ENCODE peak calls at places on chromosomes 6 and 20, in nine cellular contexts. One of them, this sample, is unnamed.

GRCh38 chr20:45905505-45906079 is 6.4 kb downstream of the PLTP start:
- DNase-seq in AG10803: peak; percentile 68
- DNase-seq in stimulated activated naive CD8-positive, alpha-beta T cell treated with anti-CD3 and anti-CD28 coated beads, Interleukin-15, Interleukin-2, amounts not matched to agents 100 U/mL and 50 U/mL, for 24 hours: no peak
- DNase-seq in lower leg skin: no peak
- DNase-seq in lung microvascular endothelial cell: no peak
- DNase-seq in colonic mucosa: no peak
- DNase-seq in CD8-positive, alpha-beta memory T cell: no peak
- DNase-seq in left cardiac atrium: no peak
- DNase-seq in LoVo: no peak
- DNase-seq in this sample: no peak

GRCh38 chr6:160137989-160138835 is 16.6 kb downstream of the SLC22A1 start:
- DNase-seq in stimulated activated naive CD8-positive, alpha-beta T cell treated with anti-CD3 and anti-CD28 coated beads, Interleukin-15, Interleukin-2, amounts not matched to agents 100 U/mL and 50 U/mL, for 24 hours: peak; percentile 66
- DNase-seq in AG10803: peak; percentile 57
- DNase-seq in LoVo: peak; percentile 61
- DNase-seq in colonic mucosa: peak; percentile 69
- DNase-seq in lung microvascular endothelial cell: peak; percentile 65
- DNase-seq in CD8-positive, alpha-beta memory T cell: peak; percentile 38
- DNase-seq in left cardiac atrium: no peak
- DNase-seq in lower leg skin: peak; percentile 85
- DNase-seq in this sample: no peak

GRCh38 chr6:54020311-54020710 is 90.9 kb upstream of the MLIP start:
- DNase-seq in CD8-positive, alpha-beta memory T cell: no peak
- DNase-seq in LoVo: no peak
- DNase-seq in lung microvascular endothelial cell: peak; percentile 49
- DNase-seq in left cardiac atrium: no peak
- DNase-seq in colonic mucosa: no peak
- DNase-seq in lower leg skin: no peak
- DNase-seq in stimulated activated naive CD8-positive, alpha-beta T cell treated with anti-CD3 and anti-CD28 coated beads, Interleukin-15, Interleukin-2, amounts not matched to agents 100 U/mL and 50 U/mL, for 24 hours: no peak
- DNase-seq in AG10803: no peak
- DNase-seq in this sample: no peak

GRCh38 chr6:37698264-37699137 is 818 bp upstream of the MDGA1 start:
- DNase-seq in colonic mucosa: peak; percentile 53
- DNase-seq in LoVo: peak; percentile 67
- DNase-seq in AG10803: peak; percentile 70
- DNase-seq in lung microvascular endothelial cell: peak; percentile 36
- DNase-seq in lower leg skin: peak; percentile 87
- DNase-seq in CD8-positive, alpha-beta memory T cell: peak; percentile 55
- DNase-seq in stimulated activated naive CD8-positive, alpha-beta T cell treated with anti-CD3 and anti-CD28 coated beads, Interleukin-15, Interleukin-2, amounts not matched to agents 100 U/mL and 50 U/mL, for 24 hours: peak; percentile 64
- DNase-seq in left cardiac atrium: peak; percentile 52
- DNase-seq in this sample: peak; percentile 55

GRCh38 chr6:39884696-39885095 is 49.6 kb downstream of the MOCS1 start:
- DNase-seq in left cardiac atrium: no peak
- DNase-seq in lung microvascular endothelial cell: peak; percentile 19
- DNase-seq in AG10803: peak; percentile 68
- DNase-seq in LoVo: no peak
- DNase-seq in CD8-positive, alpha-beta memory T cell: no peak
- DNase-seq in colonic mucosa: no peak
- DNase-seq in stimulated activated naive CD8-positive, alpha-beta T cell treated with anti-CD3 and anti-CD28 coated beads, Interleukin-15, Interleukin-2, amounts not matched to agents 100 U/mL and 50 U/mL, for 24 hours: no peak
- DNase-seq in lower leg skin: no peak
- DNase-seq in this sample: no peak

GRCh38 chr20:10674684-10675455 is 1.1 kb upstream of the JAG1 start:
- DNase-seq in LoVo: peak; percentile 73
- DNase-seq in lung microvascular endothelial cell: peak; percentile 85
- DNase-seq in left cardiac atrium: peak; percentile 86
- DNase-seq in colonic mucosa: peak; percentile 88
- DNase-seq in stimulated activated naive CD8-positive, alpha-beta T cell treated with anti-CD3 and anti-CD28 coated beads, Interleukin-15, Interleukin-2, amounts not matched to agents 100 U/mL and 50 U/mL, for 24 hours: peak; percentile 66
- DNase-seq in lower leg skin: peak; percentile 96
- DNase-seq in CD8-positive, alpha-beta memory T cell: no peak
- DNase-seq in AG10803: peak; percentile 61
- DNase-seq in this sample: peak; percentile 80

GRCh38 chr6:167106401-167106800 is 16.5 kb upstream of the CCR6 start:
- DNase-seq in left cardiac atrium: no peak
- DNase-seq in LoVo: no peak
- DNase-seq in lower leg skin: no peak
- DNase-seq in CD8-positive, alpha-beta memory T cell: no peak
- DNase-seq in AG10803: no peak
- DNase-seq in lung microvascular endothelial cell: no peak
- DNase-seq in colonic mucosa: no peak
- DNase-seq in stimulated activated naive CD8-positive, alpha-beta T cell treated with anti-CD3 and anti-CD28 coated beads, Interleukin-15, Interleukin-2, amounts not matched to agents 100 U/mL and 50 U/mL, for 24 hours: no peak
- DNase-seq in this sample: no peak

GRCh38 chr6:39684790-39685485 is 40.3 kb downstream of the KIF6 start:
- DNase-seq in AG10803: peak; percentile 81
- DNase-seq in colonic mucosa: no peak
- DNase-seq in lower leg skin: no peak
- DNase-seq in left cardiac atrium: no peak
- DNase-seq in stimulated activated naive CD8-positive, alpha-beta T cell treated with anti-CD3 and anti-CD28 coated beads, Interleukin-15, Interleukin-2, amounts not matched to agents 100 U/mL and 50 U/mL, for 24 hours: no peak
- DNase-seq in lung microvascular endothelial cell: no peak
- DNase-seq in LoVo: no peak
- DNase-seq in CD8-positive, alpha-beta memory T cell: no peak
- DNase-seq in this sample: no peak

GRCh38 chr6:422423-423061 is 31.0 kb downstream of the IRF4 start:
- DNase-seq in AG10803: peak; percentile 76
- DNase-seq in lower leg skin: no peak
- DNase-seq in colonic mucosa: no peak
- DNase-seq in left cardiac atrium: no peak
- DNase-seq in stimulated activated naive CD8-positive, alpha-beta T cell treated with anti-CD3 and anti-CD28 coated beads, Interleukin-15, Interleukin-2, amounts not matched to agents 100 U/mL and 50 U/mL, for 24 hours: peak; percentile 66
- DNase-seq in lung microvascular endothelial cell: peak; percentile 68
- DNase-seq in CD8-positive, alpha-beta memory T cell: no peak
- DNase-seq in LoVo: peak; percentile 49
- DNase-seq in this sample: no peak

GRCh38 chr20:37282558-37282957 is 6.9 kb upstream of the MANBAL start:
- DNase-seq in colonic mucosa: no peak
- DNase-seq in CD8-positive, alpha-beta memory T cell: no peak
- DNase-seq in LoVo: no peak
- DNase-seq in lung microvascular endothelial cell: peak; percentile 45
- DNase-seq in AG10803: peak; percentile 86
- DNase-seq in left cardiac atrium: no peak
- DNase-seq in lower leg skin: no peak
- DNase-seq in stimulated activated naive CD8-positive, alpha-beta T cell treated with anti-CD3 and anti-CD28 coated beads, Interleukin-15, Interleukin-2, amounts not matched to agents 100 U/mL and 50 U/mL, for 24 hours: no peak
- DNase-seq in this sample: no peak

GRCh38 chr6:41345901-41346300 is 10.5 kb downstream of the NCR2 start:
- DNase-seq in left cardiac atrium: no peak
- DNase-seq in stimulated activated naive CD8-positive, alpha-beta T cell treated with anti-CD3 and anti-CD28 coated beads, Interleukin-15, Interleukin-2, amounts not matched to agents 100 U/mL and 50 U/mL, for 24 hours: no peak
- DNase-seq in lower leg skin: no peak
- DNase-seq in lung microvascular endothelial cell: no peak
- DNase-seq in LoVo: no peak
- DNase-seq in AG10803: no peak
- DNase-seq in colonic mucosa: no peak
- DNase-seq in CD8-positive, alpha-beta memory T cell: no peak
- DNase-seq in this sample: no peak

GRCh38 chr6:148419430-148419829 is 76.8 kb downstream of the SASH1 start:
- DNase-seq in lower leg skin: no peak
- DNase-seq in left cardiac atrium: no peak
- DNase-seq in LoVo: no peak
- DNase-seq in AG10803: no peak
- DNase-seq in colonic mucosa: no peak
- DNase-seq in stimulated activated naive CD8-positive, alpha-beta T cell treated with anti-CD3 and anti-CD28 coated beads, Interleukin-15, Interleukin-2, amounts not matched to agents 100 U/mL and 50 U/mL, for 24 hours: no peak
- DNase-seq in CD8-positive, alpha-beta memory T cell: no peak
- DNase-seq in lung microvascular endothelial cell: peak; percentile 92
- DNase-seq in this sample: no peak

GRCh38 chr6:89298680-89299450 is 16.2 kb downstream of the GABRR2 start:
- DNase-seq in CD8-positive, alpha-beta memory T cell: peak; percentile 48
- DNase-seq in lung microvascular endothelial cell: peak; percentile 75
- DNase-seq in colonic mucosa: no peak
- DNase-seq in left cardiac atrium: no peak
- DNase-seq in LoVo: peak; percentile 83
- DNase-seq in lower leg skin: peak; percentile 64
- DNase-seq in stimulated activated naive CD8-positive, alpha-beta T cell treated with anti-CD3 and anti-CD28 coated beads, Interleukin-15, Interleukin-2, amounts not matched to agents 100 U/mL and 50 U/mL, for 24 hours: peak; percentile 21
- DNase-seq in AG10803: peak; percentile 22
- DNase-seq in this sample: no peak

GRCh38 chr6:39083111-39083702 is 31.8 kb downstream of the SAYSD1 start:
- DNase-seq in CD8-positive, alpha-beta memory T cell: no peak
- DNase-seq in LoVo: no peak
- DNase-seq in stimulated activated naive CD8-positive, alpha-beta T cell treated with anti-CD3 and anti-CD28 coated beads, Interleukin-15, Interleukin-2, amounts not matched to agents 100 U/mL and 50 U/mL, for 24 hours: peak; percentile 28
- DNase-seq in colonic mucosa: no peak
- DNase-seq in AG10803: no peak
- DNase-seq in lung microvascular endothelial cell: no peak
- DNase-seq in lower leg skin: peak; percentile 48
- DNase-seq in left cardiac atrium: no peak
- DNase-seq in this sample: no peak

GRCh38 chr6:153001767-153002612 is 519 bp downstream of the MTRF1L start:
- DNase-seq in left cardiac atrium: no peak
- DNase-seq in stimulated activated naive CD8-positive, alpha-beta T cell treated with anti-CD3 and anti-CD28 coated beads, Interleukin-15, Interleukin-2, amounts not matched to agents 100 U/mL and 50 U/mL, for 24 hours: no peak
- DNase-seq in AG10803: peak; percentile 19
- DNase-seq in lower leg skin: no peak
- DNase-seq in lung microvascular endothelial cell: peak; percentile 38
- DNase-seq in LoVo: peak; percentile 3
- DNase-seq in CD8-positive, alpha-beta memory T cell: no peak
- DNase-seq in colonic mucosa: peak; percentile 20
- DNase-seq in this sample: no peak

GRCh38 chr6:36029464-36029863 is 1.9 kb downstream of the MAPK14 start:
- DNase-seq in AG10803: peak; percentile 86
- DNase-seq in lower leg skin: no peak
- DNase-seq in stimulated activated naive CD8-positive, alpha-beta T cell treated with anti-CD3 and anti-CD28 coated beads, Interleukin-15, Interleukin-2, amounts not matched to agents 100 U/mL and 50 U/mL, for 24 hours: no peak
- DNase-seq in left cardiac atrium: no peak
- DNase-seq in lung microvascular endothelial cell: peak; percentile 43
- DNase-seq in LoVo: peak; percentile 19
- DNase-seq in colonic mucosa: no peak
- DNase-seq in CD8-positive, alpha-beta memory T cell: no peak
- DNase-seq in this sample: no peak

GRCh38 chr6:2596222-2596621 is 154.5 kb downstream of the MYLK4 start:
- DNase-seq in colonic mucosa: no peak
- DNase-seq in CD8-positive, alpha-beta memory T cell: no peak
- DNase-seq in stimulated activated naive CD8-positive, alpha-beta T cell treated with anti-CD3 and anti-CD28 coated beads, Interleukin-15, Interleukin-2, amounts not matched to agents 100 U/mL and 50 U/mL, for 24 hours: no peak
- DNase-seq in lung microvascular endothelial cell: no peak
- DNase-seq in left cardiac atrium: no peak
- DNase-seq in AG10803: no peak
- DNase-seq in lower leg skin: no peak
- DNase-seq in LoVo: no peak
- DNase-seq in this sample: no peak

GRCh38 chr6:122154912-122155516 is 244.4 kb upstream of the HSF2 start:
- DNase-seq in stimulated activated naive CD8-positive, alpha-beta T cell treated with anti-CD3 and anti-CD28 coated beads, Interleukin-15, Interleukin-2, amounts not matched to agents 100 U/mL and 50 U/mL, for 24 hours: no peak
- DNase-seq in LoVo: no peak
- DNase-seq in lung microvascular endothelial cell: no peak
- DNase-seq in colonic mucosa: peak; percentile 17
- DNase-seq in lower leg skin: no peak
- DNase-seq in left cardiac atrium: no peak
- DNase-seq in CD8-positive, alpha-beta memory T cell: no peak
- DNase-seq in AG10803: no peak
- DNase-seq in this sample: no peak

GRCh38 chr20:35342154-35342769 is 50.0 kb upstream of the FAM83C start:
- DNase-seq in stimulated activated naive CD8-positive, alpha-beta T cell treated with anti-CD3 and anti-CD28 coated beads, Interleukin-15, Interleukin-2, amounts not matched to agents 100 U/mL and 50 U/mL, for 24 hours: no peak
- DNase-seq in CD8-positive, alpha-beta memory T cell: no peak
- DNase-seq in colonic mucosa: no peak
- DNase-seq in lower leg skin: peak; percentile 23
- DNase-seq in lung microvascular endothelial cell: peak; percentile 45
- DNase-seq in LoVo: no peak
- DNase-seq in left cardiac atrium: no peak
- DNase-seq in AG10803: no peak
- DNase-seq in this sample: no peak

GRCh38 chr20:17662333-17663039 is 19.6 kb downstream of the RRBP1 start:
- DNase-seq in left cardiac atrium: peak; percentile 73
- DNase-seq in lung microvascular endothelial cell: no peak
- DNase-seq in CD8-positive, alpha-beta memory T cell: no peak
- DNase-seq in LoVo: no peak
- DNase-seq in stimulated activated naive CD8-positive, alpha-beta T cell treated with anti-CD3 and anti-CD28 coated beads, Interleukin-15, Interleukin-2, amounts not matched to agents 100 U/mL and 50 U/mL, for 24 hours: peak; percentile 16
- DNase-seq in lower leg skin: no peak
- DNase-seq in AG10803: peak; percentile 95
- DNase-seq in colonic mucosa: no peak
- DNase-seq in this sample: peak; percentile 53

GRCh38 chr6:153790048-153790447 is 249.0 kb upstream of the OPRM1 start:
- DNase-seq in lung microvascular endothelial cell: peak; percentile 74
- DNase-seq in AG10803: peak; percentile 8
- DNase-seq in colonic mucosa: peak; percentile 19
- DNase-seq in lower leg skin: no peak
- DNase-seq in stimulated activated naive CD8-positive, alpha-beta T cell treated with anti-CD3 and anti-CD28 coated beads, Interleukin-15, Interleukin-2, amounts not matched to agents 100 U/mL and 50 U/mL, for 24 hours: no peak
- DNase-seq in left cardiac atrium: peak; percentile 23
- DNase-seq in LoVo: peak; percentile 9
- DNase-seq in CD8-positive, alpha-beta memory T cell: no peak
- DNase-seq in this sample: no peak

GRCh38 chr6:114718716-114719270 is 376.0 kb upstream of the HS3ST5 start:
- DNase-seq in LoVo: no peak
- DNase-seq in colonic mucosa: no peak
- DNase-seq in AG10803: no peak
- DNase-seq in CD8-positive, alpha-beta memory T cell: no peak
- DNase-seq in left cardiac atrium: no peak
- DNase-seq in lung microvascular endothelial cell: no peak
- DNase-seq in stimulated activated naive CD8-positive, alpha-beta T cell treated with anti-CD3 and anti-CD28 coated beads, Interleukin-15, Interleukin-2, amounts not matched to agents 100 U/mL and 50 U/mL, for 24 hours: no peak
- DNase-seq in lower leg skin: no peak
- DNase-seq in this sample: no peak

GRCh38 chr6:134816780-134817179 is 133.1 kb downstream of the ALDH8A1 start:
- DNase-seq in CD8-positive, alpha-beta memory T cell: no peak
- DNase-seq in colonic mucosa: no peak
- DNase-seq in LoVo: no peak
- DNase-seq in AG10803: peak; percentile 27
- DNase-seq in lower leg skin: no peak
- DNase-seq in stimulated activated naive CD8-positive, alpha-beta T cell treated with anti-CD3 and anti-CD28 coated beads, Interleukin-15, Interleukin-2, amounts not matched to agents 100 U/mL and 50 U/mL, for 24 hours: no peak
- DNase-seq in lung microvascular endothelial cell: peak; percentile 22
- DNase-seq in left cardiac atrium: no peak
- DNase-seq in this sample: no peak

GRCh38 chr20:62644802-62645496 is 2.6 kb downstream of the SLCO4A1 start:
- DNase-seq in left cardiac atrium: no peak
- DNase-seq in lower leg skin: no peak
- DNase-seq in AG10803: no peak
- DNase-seq in LoVo: peak; percentile 38
- DNase-seq in stimulated activated naive CD8-positive, alpha-beta T cell treated with anti-CD3 and anti-CD28 coated beads, Interleukin-15, Interleukin-2, amounts not matched to agents 100 U/mL and 50 U/mL, for 24 hours: no peak
- DNase-seq in CD8-positive, alpha-beta memory T cell: no peak
- DNase-seq in lung microvascular endothelial cell: no peak
- DNase-seq in colonic mucosa: peak; percentile 86
- DNase-seq in this sample: no peak

GRCh38 chr6:109118337-109118736 is 23.0 kb downstream of the CEP57L1 start:
- DNase-seq in CD8-positive, alpha-beta memory T cell: no peak
- DNase-seq in LoVo: no peak
- DNase-seq in lower leg skin: no peak
- DNase-seq in left cardiac atrium: no peak
- DNase-seq in stimulated activated naive CD8-positive, alpha-beta T cell treated with anti-CD3 and anti-CD28 coated beads, Interleukin-15, Interleukin-2, amounts not matched to agents 100 U/mL and 50 U/mL, for 24 hours: no peak
- DNase-seq in AG10803: no peak
- DNase-seq in lung microvascular endothelial cell: no peak
- DNase-seq in colonic mucosa: no peak
- DNase-seq in this sample: no peak

GRCh38 chr6:41723178-41723935 is 12.1 kb downstream of the TFEB start:
- DNase-seq in AG10803: peak; percentile 91
- DNase-seq in CD8-positive, alpha-beta memory T cell: no peak
- DNase-seq in lung microvascular endothelial cell: peak; percentile 83
- DNase-seq in stimulated activated naive CD8-positive, alpha-beta T cell treated with anti-CD3 and anti-CD28 coated beads, Interleukin-15, Interleukin-2, amounts not matched to agents 100 U/mL and 50 U/mL, for 24 hours: peak; percentile 43
- DNase-seq in LoVo: no peak
- DNase-seq in colonic mucosa: peak; percentile 53
- DNase-seq in left cardiac atrium: peak; percentile 83
- DNase-seq in lower leg skin: peak; percentile 96
- DNase-seq in this sample: peak; percentile 74

GRCh38 chr6:139605350-139605749 is 230.9 kb upstream of the CITED2 start:
- DNase-seq in left cardiac atrium: no peak
- DNase-seq in LoVo: no peak
- DNase-seq in CD8-positive, alpha-beta memory T cell: no peak
- DNase-seq in lower leg skin: no peak
- DNase-seq in AG10803: peak; percentile 92
- DNase-seq in stimulated activated naive CD8-positive, alpha-beta T cell treated with anti-CD3 and anti-CD28 coated beads, Interleukin-15, Interleukin-2, amounts not matched to agents 100 U/mL and 50 U/mL, for 24 hours: no peak
- DNase-seq in lung microvascular endothelial cell: no peak
- DNase-seq in colonic mucosa: no peak
- DNase-seq in this sample: no peak

GRCh38 chr6:157974967-157975366 is 6.7 kb upstream of the SYNJ2 start:
- DNase-seq in lung microvascular endothelial cell: no peak
- DNase-seq in AG10803: no peak
- DNase-seq in CD8-positive, alpha-beta memory T cell: no peak
- DNase-seq in colonic mucosa: no peak
- DNase-seq in left cardiac atrium: no peak
- DNase-seq in stimulated activated naive CD8-positive, alpha-beta T cell treated with anti-CD3 and anti-CD28 coated beads, Interleukin-15, Interleukin-2, amounts not matched to agents 100 U/mL and 50 U/mL, for 24 hours: no peak
- DNase-seq in lower leg skin: no peak
- DNase-seq in LoVo: no peak
- DNase-seq in this sample: no peak

GRCh38 chr20:43914697-43915208 is at the start of gene TOX2:
- DNase-seq in left cardiac atrium: peak; percentile 30
- DNase-seq in stimulated activated naive CD8-positive, alpha-beta T cell treated with anti-CD3 and anti-CD28 coated beads, Interleukin-15, Interleukin-2, amounts not matched to agents 100 U/mL and 50 U/mL, for 24 hours: peak; percentile 51
- DNase-seq in lower leg skin: peak; percentile 80
- DNase-seq in AG10803: peak; percentile 51
- DNase-seq in lung microvascular endothelial cell: peak; percentile 66
- DNase-seq in colonic mucosa: peak; percentile 62
- DNase-seq in LoVo: peak; percentile 69
- DNase-seq in CD8-positive, alpha-beta memory T cell: peak; percentile 32
- DNase-seq in this sample: no peak

GRCh38 chr6:48024956-48025355 is 86.0 kb downstream of the PTCHD4 start:
- DNase-seq in AG10803: no peak
- DNase-seq in colonic mucosa: no peak
- DNase-seq in LoVo: no peak
- DNase-seq in CD8-positive, alpha-beta memory T cell: no peak
- DNase-seq in lung microvascular endothelial cell: no peak
- DNase-seq in stimulated activated naive CD8-positive, alpha-beta T cell treated with anti-CD3 and anti-CD28 coated beads, Interleukin-15, Interleukin-2, amounts not matched to agents 100 U/mL and 50 U/mL, for 24 hours: no peak
- DNase-seq in left cardiac atrium: no peak
- DNase-seq in lower leg skin: no peak
- DNase-seq in this sample: no peak

GRCh38 chr6:52328721-52329120 is 33.2 kb upstream of the PAQR8 start:
- DNase-seq in CD8-positive, alpha-beta memory T cell: no peak
- DNase-seq in AG10803: no peak
- DNase-seq in lung microvascular endothelial cell: no peak
- DNase-seq in LoVo: no peak
- DNase-seq in lower leg skin: no peak
- DNase-seq in left cardiac atrium: no peak
- DNase-seq in colonic mucosa: no peak
- DNase-seq in stimulated activated naive CD8-positive, alpha-beta T cell treated with anti-CD3 and anti-CD28 coated beads, Interleukin-15, Interleukin-2, amounts not matched to agents 100 U/mL and 50 U/mL, for 24 hours: no peak
- DNase-seq in this sample: no peak